ENCODE peak calls at places on chromosomes 2 and 18, in six cellular contexts. B is breast epithelium, Z is upper lobe of left lung, P is BE2C, Y is PC-3, Q is ovary. S is an unnamed sample.

GRCh38 chr18:54740146-54740844 is 88.0 kb upstream of the RAB27B start:
- DNase-seq in B (no peak), Z (no peak), P (no peak), Y (peak; percentile 62), Q (no peak), S (no peak)

GRCh38 chr2:165120740-165121467 is 82.9 kb downstream of the SCN3A start:
- DNase-seq in B (no peak), Z (no peak), P (no peak), Y (no peak), Q (no peak), S (no peak)

GRCh38 chr2:237904806-237905599 is 45.6 kb downstream of the RAMP1 start:
- DNase-seq in B (no peak), Z (peak; percentile 30), P (no peak), Y (no peak), Q (peak; percentile 50), S (peak; percentile 71)

GRCh38 chr2:177340158-177340557 is 52.4 kb upstream of the AGPS start:
- DNase-seq in B (no peak), Z (no peak), P (no peak), Y (no peak), Q (no peak), S (no peak)

GRCh38 chr2:234495076-234495800 is 1.6 kb downstream of the ARL4C start:
- DNase-seq in B (no peak), Z (no peak), P (no peak), Y (no peak), Q (no peak), S (no peak)

GRCh38 chr2:71453404-71454220 is at the start of gene DYSF:
- DNase-seq in B (no peak), Z (peak; percentile 76), P (peak; percentile 31), Y (peak; percentile 61), Q (no peak), S (no peak)

GRCh38 chr2:134839649-134840048 is 1.2 kb downstream of the ACMSD start:
- DNase-seq in B (no peak), Z (no peak), P (no peak), Y (no peak), Q (no peak), S (no peak)

GRCh38 chr2:105125428-105125827 is 87.6 kb downstream of the MRPS9 start:
- DNase-seq in B (no peak), Z (no peak), P (no peak), Y (no peak), Q (no peak), S (no peak)

GRCh38 chr2:127453392-127454171 is 35.4 kb downstream of the PROC start:
- DNase-seq in B (no peak), Z (no peak), P (peak; percentile 7), Y (peak; percentile 29), Q (no peak), S (no peak)

GRCh38 chr2:23203383-23203782 is 181.6 kb upstream of the KLHL29 start:
- DNase-seq in B (no peak), Z (no peak), P (no peak), Y (no peak), Q (no peak), S (no peak)

GRCh38 chr2:226860087-226860486 is 24.2 kb downstream of the RHBDD1 start:
- DNase-seq in B (no peak), Z (no peak), P (no peak), Y (no peak), Q (no peak), S (no peak)

GRCh38 chr2:176745543-176746331 is 466.9 kb upstream of the HNRNPA3 start:
- DNase-seq in B (no peak), Z (no peak), P (no peak), Y (no peak), Q (no peak), S (peak; percentile 17)

GRCh38 chr2:236291911-236292310 is 27.7 kb upstream of the ASB18 start:
- DNase-seq in B (no peak), Z (no peak), P (no peak), Y (no peak), Q (no peak), S (no peak)

GRCh38 chr2:176814740-176815367 is 397.7 kb upstream of the HNRNPA3 start:
- DNase-seq in B (no peak), Z (no peak), P (no peak), Y (peak; percentile 60), Q (no peak), S (peak; percentile 8)

GRCh38 chr2:118865106-118865505 is 17.7 kb upstream of the EN1 start:
- DNase-seq in B (no peak), Z (no peak), P (peak; percentile 17), Y (peak; percentile 79), Q (no peak), S (no peak)
- TF ChIP-seq CTCF in B (peak; percentile 26), Z (peak; percentile 38), P (peak; percentile 42), Y (peak; percentile 84), Q (no peak), S (peak; percentile 65)

GRCh38 chr18:34315953-34316352 is 91.2 kb upstream of the NOL4 start:
- DNase-seq in B (no peak), Z (no peak), P (no peak), Y (no peak), Q (no peak), S (no peak)
- H3K27me3 ChIP-seq in B (no peaks in the 10 kb centered on the region), Z (no peaks in the 10 kb centered on the region), P (no peaks in the 10 kb centered on the region), Y (no peaks in the 10 kb centered on the region), Q (no peaks in the 10 kb centered on the region), S (no peaks in the 10 kb centered on the region)

GRCh38 chr2:96977631-96978195 is 8.7 kb downstream of the FAM178B start:
- DNase-seq in B (no peak), Z (no peak), P (no peak), Y (peak; percentile 16), Q (no peak), S (no peak)
- H3K4me3 ChIP-seq in B (peak overlapping the region; percentile 30), Z (no peak overlapping the region), P (no peak overlapping the region), Y (no peak overlapping the region), Q (peak overlapping the region; percentile 8), S (no peak overlapping the region)

GRCh38 chr2:96535331-96535730 is 1.2 kb upstream of the ARID5A start:
- DNase-seq in B (no peak), Z (no peak), P (no peak), Y (no peak), Q (no peak), S (no peak)
- TF ChIP-seq CTCF in B (no peak), Z (no peak), P (no peak), Y (no peak), Q (no peak), S (no peak)

DNA sequence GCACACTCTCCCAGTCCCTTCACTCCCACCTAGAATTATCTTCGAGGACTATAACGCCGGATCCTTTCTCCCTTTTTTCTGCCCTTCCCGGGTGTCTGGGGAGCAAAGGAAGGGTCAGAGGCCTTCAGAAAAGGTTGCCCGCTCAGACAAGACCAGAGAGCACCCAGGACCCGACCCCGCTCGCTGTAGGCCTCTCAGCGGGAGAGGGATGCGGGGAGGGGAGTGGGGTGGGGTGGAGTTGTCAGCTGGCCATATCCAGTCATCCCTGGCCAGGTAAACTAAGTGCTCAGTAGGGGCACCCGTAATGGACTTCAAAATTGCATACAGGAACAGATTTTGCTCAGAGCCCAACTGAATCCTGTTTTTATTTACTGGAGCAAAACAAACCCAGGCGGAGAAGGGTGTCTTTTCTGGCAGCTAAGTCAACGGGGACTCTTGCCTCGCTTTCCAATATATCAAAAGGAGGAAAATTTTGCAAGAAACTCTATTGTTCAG is 65.0 kb downstream of the NOL4 start:
- DNase-seq in B (no peak), Z (no peak), P (peak; percentile 13), Y (no peak), Q (no peak), S (no peak)
- H3K27me3 ChIP-seq in B (no peaks in the 10 kb centered on the region), Z (no peaks in the 10 kb centered on the region), P (no peaks in the 10 kb centered on the region), Y (no peaks in the 10 kb centered on the region), Q (no peaks in the 10 kb centered on the region), S (no peaks in the 10 kb centered on the region)

DNA sequence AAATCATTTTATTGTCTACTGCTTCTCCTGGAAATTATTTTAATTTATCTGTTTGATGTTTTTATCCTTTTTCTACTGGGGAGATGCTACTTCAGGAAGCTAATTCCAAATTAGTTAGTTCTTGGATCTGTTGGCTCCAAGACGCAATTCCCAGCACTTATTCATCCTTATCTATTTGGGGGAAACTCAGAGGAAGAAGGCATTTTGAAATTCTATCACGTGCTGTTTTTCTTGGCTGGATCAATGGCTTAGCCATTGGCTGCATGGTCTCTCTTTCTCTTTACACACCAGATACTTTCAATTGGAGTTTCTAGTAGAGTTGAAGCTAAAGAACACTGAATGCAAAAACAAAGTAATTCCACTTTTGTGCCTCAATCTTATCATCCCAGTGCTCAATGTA is 98.3 kb downstream of the RAPGEF4 start:
- DNase-seq in B (no peak), Z (no peak), P (no peak), Y (no peak), Q (no peak), S (no peak)
- H3K4me3 ChIP-seq in B (no peak overlapping the region), Z (no peak overlapping the region), P (no peak overlapping the region), Y (no peak overlapping the region), Q (no peak overlapping the region), S (no peak overlapping the region)